ENCODE peak calls at places on chromosome 20, in four cellular contexts. O is mammary epithelial cell; B is astrocyte; Q is CD8-positive, alpha-beta T cell. R is an unnamed sample. For H3K36me3, the result is how much of the 10 kb centered on the place peaks cover.

GRCh38 chr20:55155360-55155759 is 680.0 kb downstream of the DOK5 start:
- DNase-seq in Q (no peak), B (no peak), O (no peak), R (no peak)

GRCh38 chr20:39259010-39259803 is 297.1 kb downstream of the DHX35 start:
- DNase-seq in B (no peak), Q (no peak), O (no peak), R (no peak)

GRCh38 chr20:2101057-2101934 is at the start of gene STK35:
- DNase-seq in Q (no peak), B (no peak), O (peak), R (peak)

GRCh38 chr20:15332711-15333160 is 995.3 kb upstream of the FLRT3 start:
- DNase-seq in B (no peak), Q (no peak), O (no peak), R (no peak)

GRCh38 chr20:25310921-25311728 is 63.2 kb downstream of the PYGB start:
- DNase-seq in Q (no peak), B (peak), O (no peak), R (no peak)

GRCh38 chr20:45484676-45485075 is 15.1 kb downstream of the WFDC2 start:
- DNase-seq in B (no peak), O (no peak), Q (no peak), R (no peak)

GRCh38 chr20:44187054-44187762 is at the start of gene JPH2:
- DNase-seq in O (peak), Q (no peak), B (peak), R (peak)

GRCh38 chr20:64111841-64112641 is 4.7 kb upstream of the NPBWR2 start:
- DNase-seq in Q (no peak), O (no peak), B (no peak), R (no peak)

GRCh38 chr20:37522258-37523011 is 1.4 kb downstream of the NNAT start:
- DNase-seq in B (peak), Q (no peak), O (peak), R (peak)

GRCh38 chr20:52083627-52084232 is 107.8 kb downstream of the ZFP64 start:
- DNase-seq in B (peak), Q (no peak), O (peak), R (peak)

GRCh38 chr20:57435498-57436222 is 44.5 kb downstream of the RBM38 start:
- DNase-seq in Q (no peak), O (peak), B (peak), R (peak)

GRCh38 chr20:1209447-1210387 is 6.5 kb downstream of the C20orf202 start:
- DNase-seq in O (no peak), B (no peak), Q (no peak), R (peak)

GRCh38 chr20:58722877-58723627 is 30.5 kb downstream of the NPEPL1 start:
- DNase-seq in Q (no peak), B (no peak), O (no peak), R (no peak)

GRCh38 chr20:37463726-37464125 is 57.3 kb upstream of the NNAT start:
- DNase-seq in O (no peak), Q (no peak), B (no peak), R (no peak)

GRCh38 chr20:33030569-33030968 is 879 bp upstream of the BPIFB6 start:
- DNase-seq in Q (no peak), B (no peak), O (no peak), R (no peak)

GRCh38 chr20:62056975-62057374 is 8.7 kb downstream of the TAF4 start:
- DNase-seq in Q (no peak), B (no peak), O (no peak), R (no peak)

GRCh38 chr20:62845818-62846527 is 15.6 kb downstream of the TCFL5 start:
- DNase-seq in O (no peak), Q (no peak), B (peak), R (no peak)

GRCh38 chr20:48687097-48687800 is 140.6 kb downstream of the PREX1 start:
- DNase-seq in O (no peak), Q (no peak), B (no peak), R (no peak)

GRCh38 chr20:3041818-3042504 is 1.5 kb upstream of the GNRH2 start:
- DNase-seq in O (no peak), B (no peak), Q (no peak), R (peak)

GRCh38 chr20:25242231-25242630 is 5.7 kb upstream of the PYGB start:
- DNase-seq in B (no peak), Q (no peak), O (no peak), R (no peak)

GRCh38 chr20:37680420-37680819 is 13.4 kb upstream of the CTNNBL1 start:
- DNase-seq in O (peak), B (no peak), Q (no peak), R (peak)

GRCh38 chr20:62979876-62980373 is 26.8 kb downstream of the BHLHE23 start:
- DNase-seq in Q (no peak), B (no peak), O (no peak), R (no peak)

GRCh38 chr20:48189177-48189576 is 403.9 kb upstream of the SULF2 start:
- DNase-seq in O (peak), B (peak), Q (no peak), R (peak)

DNA sequence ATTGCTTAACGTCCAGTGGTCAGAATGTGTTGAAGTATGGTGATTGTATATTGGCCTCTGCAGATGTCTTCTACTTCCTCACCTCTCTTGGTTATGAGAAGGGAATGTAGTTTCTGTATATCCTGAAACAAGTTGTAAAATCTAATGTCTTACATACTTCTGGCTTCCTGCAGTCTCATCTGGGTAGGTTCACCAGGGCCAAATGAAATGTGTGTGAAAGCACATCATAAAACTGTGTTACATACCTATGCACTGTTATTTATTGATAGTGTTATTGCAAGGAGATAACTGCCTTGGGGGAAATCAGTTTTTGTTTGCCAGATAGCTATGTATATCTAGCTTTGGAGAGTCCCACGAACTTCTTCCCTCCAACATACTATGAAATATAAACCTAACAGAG is 35.7 kb upstream of the PLCG1 start:
- DNase-seq in O (no peak), B (no peak), Q (no peak), R (no peak)
- H3K36me3 ChIP-seq in O (under half), B (half or more), Q (half or more), R (under half)

DNA sequence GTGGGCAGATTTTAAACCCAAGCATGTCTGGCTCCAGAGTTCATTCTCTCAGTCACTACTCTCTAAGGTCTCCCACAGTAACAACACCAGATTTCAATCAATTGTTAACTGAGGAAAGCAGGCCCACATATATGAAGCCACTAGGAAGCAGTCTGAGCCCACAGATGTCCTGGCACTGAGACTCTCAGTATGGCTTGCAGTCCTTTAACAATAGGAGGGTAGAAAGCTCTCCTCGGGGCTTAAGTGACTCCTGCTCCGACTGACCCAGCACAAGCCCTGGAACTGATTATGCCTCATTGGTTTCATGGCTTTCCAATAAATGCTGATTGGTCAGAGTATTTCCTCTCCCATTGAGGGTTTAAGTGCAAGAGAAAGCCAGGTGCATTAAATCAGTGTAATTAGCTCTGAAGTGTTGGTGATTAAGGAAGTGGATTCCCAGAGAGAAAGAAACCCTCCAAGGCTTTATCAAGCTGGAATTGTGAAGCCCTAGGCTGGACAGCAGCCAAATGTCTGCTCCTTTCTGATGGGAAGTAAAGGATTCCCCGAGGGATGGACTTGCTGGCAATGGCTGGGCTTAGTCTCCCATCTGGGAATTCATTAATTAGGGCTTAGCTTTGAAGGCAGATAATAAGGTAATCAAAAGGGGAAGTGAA is 76.6 kb upstream of the PROKR2 start:
- DNase-seq in B (no peak), Q (no peak), O (no peak), R (no peak)
- TF ChIP-seq CTCF in B (no peak), Q (no peak), O (no peak), R (no peak)

GRCh38 chr20:35318502-35319157 is 26.4 kb upstream of the FAM83C start:
- DNase-seq in Q (no peak), O (peak), B (peak), R (peak)

GRCh38 chr20:35317416-35317815 is 25.2 kb upstream of the FAM83C start:
- DNase-seq in B (no peak), O (no peak), Q (no peak), R (no peak)

GRCh38 chr20:35315199-35316020 is 23.2 kb upstream of the FAM83C start:
- DNase-seq in Q (no peak), O (no peak), B (no peak), R (no peak)

GRCh38 chr20:35314460-35315198 is 22.4 kb upstream of the FAM83C start:
- DNase-seq in B (peak), O (no peak), Q (no peak), R (no peak)

GRCh38 chr20:35316086-35316485 is 23.9 kb upstream of the FAM83C start:
- DNase-seq in O (no peak), Q (no peak), B (no peak), R (no peak)
- H3K4me3 ChIP-seq in O (no peak), Q (no peak), B (no peak), R (no peak)

DNA sequence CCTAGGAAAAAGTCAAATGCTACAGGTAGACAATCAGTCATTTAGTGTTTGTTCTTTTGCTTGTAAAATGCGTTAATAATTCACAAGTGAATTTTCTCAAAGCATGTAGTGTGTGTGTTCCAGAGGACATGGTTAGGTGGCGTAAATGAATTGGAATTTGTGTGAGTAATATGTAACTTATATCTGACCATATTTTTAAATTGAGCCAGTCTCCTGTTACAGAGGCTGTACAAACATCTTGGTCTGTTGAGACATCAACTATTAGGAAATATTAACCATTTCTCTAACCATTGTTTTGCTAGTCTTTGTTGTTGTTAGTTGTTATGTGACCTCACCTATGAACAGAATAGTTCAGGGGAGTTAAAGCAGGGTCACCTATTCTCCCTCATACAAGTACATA is 22.7 kb downstream of the MCM8 start:
- DNase-seq in O (peak), B (peak), Q (no peak), R (peak)
- H3K36me3 ChIP-seq in O (under half), B (under half), Q (under half), R (under half)

R was measured in bronchial epithelial cell.